ENCODE peak calls at places on chromosome 13, in four cellular contexts. One of them, this sample, is unnamed.

GRCh38 chr13:80363890-80364503 is 23.1 kb upstream of the SPRY2 start:
- DNase-seq in astrocyte of the spinal cord: peak
- DNase-seq in Right ventricle myocardium superior: no peak
- DNase-seq in stimulated activated CD4-positive, alpha-beta T cell treated with anti-CD3 and anti-CD28 coated beads, Interleukin-15, amount 100 ng/mL, for 24 hours: no peak
- DNase-seq in this sample: no peak

GRCh38 chr13:106286811-106287210 is 248.7 kb downstream of the EFNB2 start:
- DNase-seq in astrocyte of the spinal cord: no peak
- DNase-seq in Right ventricle myocardium superior: no peak
- DNase-seq in stimulated activated CD4-positive, alpha-beta T cell treated with anti-CD3 and anti-CD28 coated beads, Interleukin-15, amount 100 ng/mL, for 24 hours: no peak
- DNase-seq in this sample: no peak

GRCh38 chr13:110965038-110965754 is 50.3 kb upstream of the ANKRD10 start:
- DNase-seq in astrocyte of the spinal cord: peak
- DNase-seq in Right ventricle myocardium superior: no peak
- DNase-seq in stimulated activated CD4-positive, alpha-beta T cell treated with anti-CD3 and anti-CD28 coated beads, Interleukin-15, amount 100 ng/mL, for 24 hours: peak
- DNase-seq in this sample: no peak

GRCh38 chr13:113897966-113898365 is 34.1 kb upstream of the GAS6 start:
- DNase-seq in astrocyte of the spinal cord: no peak
- DNase-seq in Right ventricle myocardium superior: no peak
- DNase-seq in stimulated activated CD4-positive, alpha-beta T cell treated with anti-CD3 and anti-CD28 coated beads, Interleukin-15, amount 100 ng/mL, for 24 hours: no peak
- DNase-seq in this sample: no peak

GRCh38 chr13:23778879-23779278 is 110.3 kb downstream of the MIPEP start:
- DNase-seq in astrocyte of the spinal cord: peak
- DNase-seq in Right ventricle myocardium superior: no peak
- DNase-seq in stimulated activated CD4-positive, alpha-beta T cell treated with anti-CD3 and anti-CD28 coated beads, Interleukin-15, amount 100 ng/mL, for 24 hours: no peak
- DNase-seq in this sample: no peak

GRCh38 chr13:97658556-97658955 is 224.6 kb downstream of the RAP2A start:
- DNase-seq in astrocyte of the spinal cord: no peak
- DNase-seq in Right ventricle myocardium superior: no peak
- DNase-seq in stimulated activated CD4-positive, alpha-beta T cell treated with anti-CD3 and anti-CD28 coated beads, Interleukin-15, amount 100 ng/mL, for 24 hours: no peak
- DNase-seq in this sample: no peak

GRCh38 chr13:44311011-44311481 is 62.6 kb upstream of the SERP2 start:
- DNase-seq in astrocyte of the spinal cord: peak
- DNase-seq in Right ventricle myocardium superior: no peak
- DNase-seq in stimulated activated CD4-positive, alpha-beta T cell treated with anti-CD3 and anti-CD28 coated beads, Interleukin-15, amount 100 ng/mL, for 24 hours: no peak
- DNase-seq in this sample: no peak

GRCh38 chr13:76711515-76712182 is 174.6 kb downstream of the KCTD12 start:
- DNase-seq in astrocyte of the spinal cord: peak
- DNase-seq in Right ventricle myocardium superior: peak
- DNase-seq in stimulated activated CD4-positive, alpha-beta T cell treated with anti-CD3 and anti-CD28 coated beads, Interleukin-15, amount 100 ng/mL, for 24 hours: no peak
- DNase-seq in this sample: no peak

GRCh38 chr13:45718063-45718462 is 15.9 kb downstream of the CBY2 start:
- DNase-seq in astrocyte of the spinal cord: peak
- DNase-seq in Right ventricle myocardium superior: no peak
- DNase-seq in stimulated activated CD4-positive, alpha-beta T cell treated with anti-CD3 and anti-CD28 coated beads, Interleukin-15, amount 100 ng/mL, for 24 hours: no peak
- DNase-seq in this sample: no peak

GRCh38 chr13:110319774-110320509 is 12.9 kb downstream of the COL4A2 start:
- DNase-seq in astrocyte of the spinal cord: peak
- DNase-seq in Right ventricle myocardium superior: no peak
- DNase-seq in stimulated activated CD4-positive, alpha-beta T cell treated with anti-CD3 and anti-CD28 coated beads, Interleukin-15, amount 100 ng/mL, for 24 hours: peak
- DNase-seq in this sample: no peak

GRCh38 chr13:114070098-114070799 is 62.2 kb downstream of the RASA3 start:
- DNase-seq in astrocyte of the spinal cord: no peak
- DNase-seq in Right ventricle myocardium superior: no peak
- DNase-seq in stimulated activated CD4-positive, alpha-beta T cell treated with anti-CD3 and anti-CD28 coated beads, Interleukin-15, amount 100 ng/mL, for 24 hours: no peak
- DNase-seq in this sample: no peak

GRCh38 chr13:72137782-72138181 is 270.8 kb upstream of the DACH1 start:
- DNase-seq in astrocyte of the spinal cord: no peak
- DNase-seq in Right ventricle myocardium superior: no peak
- DNase-seq in stimulated activated CD4-positive, alpha-beta T cell treated with anti-CD3 and anti-CD28 coated beads, Interleukin-15, amount 100 ng/mL, for 24 hours: no peak
- DNase-seq in this sample: no peak

GRCh38 chr13:33645591-33646554 is 172.1 kb upstream of the RFC3 start:
- DNase-seq in astrocyte of the spinal cord: no peak
- DNase-seq in Right ventricle myocardium superior: no peak
- DNase-seq in stimulated activated CD4-positive, alpha-beta T cell treated with anti-CD3 and anti-CD28 coated beads, Interleukin-15, amount 100 ng/mL, for 24 hours: no peak
- DNase-seq in this sample: no peak

GRCh38 chr13:89455741-89456140 is 1784.6 kb downstream of the SLITRK5 start:
- DNase-seq in astrocyte of the spinal cord: peak
- DNase-seq in Right ventricle myocardium superior: no peak
- DNase-seq in stimulated activated CD4-positive, alpha-beta T cell treated with anti-CD3 and anti-CD28 coated beads, Interleukin-15, amount 100 ng/mL, for 24 hours: no peak
- DNase-seq in this sample: no peak